ENCODE peak calls at places on chromosome 16, in six cellular contexts. V is A549, F is NB4, K is prostate gland, H is lower leg skin, Q is IMR-90. N is an unnamed sample.
A peak's percentile ranks its signal among the peaks of the same experiment; 100 is the strongest.

GRCh38 chr16:22141746-22142145 is 20.6 kb upstream of the SDR42E2 start:
- DNase-seq in V (peak; percentile 55), F (peak; percentile 39), K (no peak), H (no peak), Q (peak; percentile 7), N (peak; percentile 48)

GRCh38 chr16:86670835-86671234 is 92.5 kb downstream of the FOXL1 start:
- DNase-seq in V (no peak), F (no peak), K (no peak), H (no peak), Q (no peak), N (no peak)

GRCh38 chr16:88409296-88410065 is 26.7 kb downstream of the ZNF469 start:
- DNase-seq in V (no peak), F (no peak), K (no peak), H (no peak), Q (no peak), N (no peak)

GRCh38 chr16:16143941-16144340 is 79.4 kb downstream of the ABCC6 start:
- DNase-seq in V (no peak), F (no peak), K (no peak), H (no peak), Q (no peak), N (no peak)

GRCh38 chr16:73058221-73058615 is 10.3 kb upstream of the ZFHX3 start:
- DNase-seq in V (no peak), F (peak; percentile 61), K (no peak), H (no peak), Q (no peak), N (no peak)

GRCh38 chr16:27110524-27110896 is 43.8 kb downstream of the C16orf82 start:
- DNase-seq in V (no peak), F (no peak), K (no peak), H (no peak), Q (no peak), N (no peak)

GRCh38 chr16:82650804-82651203 is 24.0 kb downstream of the CDH13 start:
- DNase-seq in V (no peak), F (no peak), K (no peak), H (no peak), Q (no peak), N (no peak)

GRCh38 chr16:66728117-66728787 is 23.2 kb downstream of the DYNC1LI2 start:
- DNase-seq in V (peak; percentile 61), F (peak; percentile 71), K (peak; percentile 39), H (no peak), Q (peak; percentile 67), N (no peak)

GRCh38 chr16:65068151-65068740 is 53.6 kb downstream of the CDH11 start:
- DNase-seq in V (no peak), F (no peak), K (no peak), H (peak; percentile 30), Q (peak; percentile 78), N (no peak)

GRCh38 chr16:16149710-16150116 is 73.6 kb downstream of the ABCC6 start:
- DNase-seq in V (no peak), F (no peak), K (no peak), H (no peak), Q (no peak), N (no peak)

GRCh38 chr16:74740795-74741304 is 33.8 kb downstream of the FA2H start:
- DNase-seq in V (peak; percentile 95), F (peak; percentile 25), K (peak; percentile 78), H (peak; percentile 53), Q (no peak), N (peak; percentile 68)

GRCh38 chr16:10938321-10938720 is 3.9 kb downstream of the DEXI start:
- DNase-seq in V (no peak), F (no peak), K (no peak), H (no peak), Q (no peak), N (no peak)

GRCh38 chr16:70725024-70725911 is 39.4 kb upstream of the MTSS2 start:
- DNase-seq in V (no peak), F (no peak), K (no peak), H (no peak), Q (no peak), N (no peak)

GRCh38 chr16:2816751-2817495 is at the start of gene PRSS21:
- DNase-seq in V (no peak), F (peak; percentile 76), K (no peak), H (no peak), Q (no peak), N (no peak)

GRCh38 chr16:51941412-51941811 is 605.5 kb downstream of the TOX3 start:
- DNase-seq in V (no peak), F (no peak), K (no peak), H (no peak), Q (no peak), N (no peak)

GRCh38 chr16:57862698-57863433 is 60.6 kb upstream of the KIFC3 start:
- DNase-seq in V (peak; percentile 55), F (no peak), K (no peak), H (no peak), Q (no peak), N (no peak)

GRCh38 chr16:66696669-66697630 is at the start of gene CMTM4:
- DNase-seq in V (peak; percentile 84), F (peak; percentile 86), K (peak; percentile 86), H (peak; percentile 69), Q (peak; percentile 80), N (peak; percentile 91)

GRCh38 chr16:566475-567361 is at the start of gene NHLRC4:
- DNase-seq in V (no peak), F (peak; percentile 87), K (peak; percentile 53), H (peak; percentile 62), Q (peak; percentile 54), N (peak; percentile 82)

GRCh38 chr16:88558457-88559442 is 11.5 kb upstream of the ZC3H18 start:
- DNase-seq in V (peak; percentile 69), F (peak; percentile 75), K (peak; percentile 23), H (no peak), Q (peak; percentile 43), N (no peak)

GRCh38 chr16:81869326-81869725 is 90.2 kb downstream of the PLCG2 start:
- DNase-seq in V (no peak), F (no peak), K (no peak), H (no peak), Q (no peak), N (no peak)

GRCh38 chr16:24358117-24358516 is 102.0 kb downstream of the CACNG3 start:
- DNase-seq in V (no peak), F (no peak), K (no peak), H (no peak), Q (no peak), N (no peak)

GRCh38 chr16:24359490-24359889 is 103.4 kb downstream of the CACNG3 start:
- DNase-seq in V (no peak), F (no peak), K (no peak), H (no peak), Q (no peak), N (no peak)

GRCh38 chr16:24357511-24357910 is 101.4 kb downstream of the CACNG3 start:
- DNase-seq in V (no peak), F (peak; percentile 2), K (no peak), H (no peak), Q (no peak), N (no peak)

GRCh38 chr16:24364596-24364995 is 108.5 kb downstream of the CACNG3 start:
- DNase-seq in V (no peak), F (no peak), K (no peak), H (no peak), Q (no peak), N (no peak)

DNA sequence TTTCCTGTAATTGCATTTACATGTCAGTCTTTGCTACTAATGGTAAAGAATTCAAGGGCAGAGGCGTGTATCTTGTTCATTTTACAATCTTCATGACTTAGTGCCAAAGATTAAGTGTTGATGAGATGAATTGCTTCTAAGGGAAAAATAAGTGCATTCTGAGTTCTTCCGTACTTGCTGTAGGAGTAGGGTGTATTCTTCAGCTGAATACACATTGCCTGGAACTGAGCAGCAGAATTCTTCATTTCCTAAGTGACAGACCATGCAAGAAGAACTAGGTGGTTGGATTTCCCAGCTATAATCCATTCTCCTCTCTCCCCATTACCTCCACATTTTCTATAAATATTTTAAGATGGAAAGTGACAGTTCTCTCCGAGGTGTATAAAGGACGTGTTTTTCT is 104.8 kb downstream of the CACNG3 start:
- DNase-seq in V (no peak), F (no peak), K (no peak), H (no peak), Q (no peak), N (no peak)
- TF ChIP-seq POLR2A in V (no peak), F (no peak), K (no peak), H (no peak), Q (no peak), N (no peak)

DNA sequence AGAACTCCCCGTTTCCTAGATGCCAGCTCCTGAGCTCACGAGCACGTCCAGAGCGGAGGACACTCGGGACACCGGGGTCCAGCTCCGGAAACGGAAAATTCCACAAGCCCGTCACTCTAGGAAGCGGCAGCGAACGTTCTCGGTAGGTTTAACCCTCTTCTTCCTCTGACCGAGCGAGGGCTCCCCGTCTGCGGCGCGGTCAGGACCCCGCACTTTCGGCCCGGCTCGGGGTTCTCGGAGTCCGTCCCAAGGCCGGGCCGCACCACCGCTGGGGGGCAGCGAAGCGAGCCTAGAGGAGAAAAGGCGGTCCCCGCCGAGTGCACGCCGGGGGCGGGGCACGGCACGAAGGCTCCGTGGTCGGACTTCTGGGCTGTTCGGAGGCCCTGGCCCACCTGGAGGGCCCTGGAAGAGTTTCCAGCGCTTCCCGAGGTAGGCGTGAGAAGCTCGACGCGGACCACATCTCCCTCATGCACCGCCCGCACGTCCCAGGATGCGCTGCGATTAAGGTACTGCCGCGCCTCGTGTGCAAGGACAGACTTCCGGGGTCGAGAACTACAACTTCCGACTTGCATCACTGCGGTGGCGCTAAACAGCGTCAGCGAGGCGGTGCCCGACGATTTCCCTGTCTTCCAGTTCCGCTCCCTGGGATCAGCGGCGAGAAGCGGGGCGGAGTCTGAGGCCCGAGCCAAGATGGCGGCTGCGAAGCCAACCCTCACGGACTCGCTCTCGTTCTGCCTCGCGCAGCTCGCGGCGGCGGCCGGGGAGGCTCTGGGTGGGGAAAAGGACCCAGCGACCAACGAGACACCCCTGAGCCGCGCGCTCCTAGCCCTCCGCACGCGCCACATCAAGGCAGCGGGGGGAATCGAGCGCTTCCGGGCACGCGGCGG is at the start of gene ARMC5:
- DNase-seq in V (peak; percentile 93), F (peak; percentile 99), K (peak; percentile 98), H (peak; percentile 97), Q (peak; percentile 99), N (peak; percentile 75)
- TF ChIP-seq POLR2A in V (peak; percentile 69), F (peak; percentile 85), K (no peak), H (no peak), Q (peak; percentile 92), N (peak; percentile 63)

GRCh38 chr16:79808731-79809130 is 208.2 kb upstream of the MAF start:
- DNase-seq in V (no peak), F (no peak), K (no peak), H (no peak), Q (no peak), N (no peak)

GRCh38 chr16:79810449-79811189 is 210.1 kb upstream of the MAF start:
- DNase-seq in V (no peak), F (no peak), K (no peak), H (no peak), Q (no peak), N (no peak)

GRCh38 chr16:79814124-79814523 is 213.6 kb upstream of the MAF start:
- DNase-seq in V (no peak), F (no peak), K (no peak), H (no peak), Q (no peak), N (no peak)

GRCh38 chr16:79809376-79809775 is 208.8 kb upstream of the MAF start:
- DNase-seq in V (no peak), F (no peak), K (peak; percentile 55), H (no peak), Q (no peak), N (no peak)

GRCh38 chr16:79811541-79811940 is 211.0 kb upstream of the MAF start:
- DNase-seq in V (no peak), F (no peak), K (no peak), H (no peak), Q (no peak), N (no peak)
- TF ChIP-seq POLR2A in V (no peak), F (no peak), K (no peak), H (no peak), Q (no peak), N (no peak)

GRCh38 chr16:55010492-55011260 is 80.0 kb downstream of the IRX5 start:
- DNase-seq in V (no peak), F (no peak), K (no peak), H (no peak), Q (no peak), N (no peak)
- TF ChIP-seq POLR2A in V (no peak), F (no peak), K (no peak), H (no peak), Q (no peak), N (no peak)

N was measured in H54.